ENCODE peak calls at places on chromosomes 13 and 19, in four cellular contexts. Y is heart right ventricle, W is body of pancreas, M is kidney epithelial cell. R is an unnamed sample.

GRCh38 chr19:4455742-4456565 is 1.6 kb downstream of the UBXN6 start:
- DNase-seq in Y (peak; percentile 75), W (peak; percentile 62), M (peak; percentile 77), R (peak; percentile 78)

GRCh38 chr13:35499131-35500051 is 22.9 kb upstream of the MAB21L1 start:
- DNase-seq in Y (no peak), W (no peak), M (no peak), R (no peak)

GRCh38 chr19:5083547-5083965 is 114.6 kb downstream of the KDM4B start:
- DNase-seq in Y (peak; percentile 29), W (no peak), M (no peak), R (peak; percentile 37)

GRCh38 chr13:92317066-92317465 is 909.5 kb upstream of the GPC6 start:
- DNase-seq in Y (no peak), W (no peak), M (no peak), R (no peak)

GRCh38 chr13:84607614-84608013 is 725.3 kb upstream of the SLITRK1 start:
- DNase-seq in Y (no peak), W (no peak), M (peak; percentile 21), R (no peak)

GRCh38 chr19:29547981-29548380 is 22.2 kb downstream of the VSTM2B start:
- DNase-seq in Y (no peak), W (no peak), M (no peak), R (no peak)

GRCh38 chr13:33206945-33207615 is 78.5 kb downstream of the STARD13 start:
- DNase-seq in Y (no peak), W (no peak), M (no peak), R (no peak)

GRCh38 chr13:75792526-75793187 is 156.5 kb downstream of the LMO7 start:
- DNase-seq in Y (no peak), W (peak; percentile 20), M (peak; percentile 32), R (no peak)

GRCh38 chr19:7868671-7869452 is 5.3 kb downstream of the PRR36 start:
- DNase-seq in Y (peak; percentile 53), W (peak; percentile 91), M (no peak), R (peak; percentile 58)

GRCh38 chr13:86757236-86757978 is 913.8 kb upstream of the SLITRK5 start:
- DNase-seq in Y (no peak), W (no peak), M (no peak), R (no peak)

GRCh38 chr13:51467730-51468129 is 14.9 kb upstream of the INTS6 start:
- DNase-seq in Y (no peak), W (peak; percentile 46), M (no peak), R (no peak)

GRCh38 chr13:60467098-60467497 is 70.1 kb downstream of the TDRD3 start:
- DNase-seq in Y (no peak), W (no peak), M (no peak), R (no peak)

GRCh38 chr19:48403606-48404005 is 10.1 kb downstream of the GRIN2D start:
- DNase-seq in Y (peak; percentile 69), W (peak; percentile 49), M (no peak), R (no peak)

GRCh38 chr19:44753932-44754742 is 5.6 kb downstream of the BCL3 start:
- DNase-seq in Y (peak; percentile 96), W (peak; percentile 95), M (no peak), R (peak; percentile 96)

GRCh38 chr13:71005919-71006318 is 861.1 kb downstream of the DACH1 start:
- DNase-seq in Y (no peak), W (no peak), M (no peak), R (no peak)

GRCh38 chr13:45441633-45442032 is 23.1 kb upstream of the COG3 start:
- DNase-seq in Y (no peak), W (no peak), M (peak; percentile 48), R (no peak)

GRCh38 chr13:23796546-23796945 is 92.7 kb downstream of the MIPEP start:
- DNase-seq in Y (no peak), W (no peak), M (peak; percentile 16), R (no peak)

GRCh38 chr19:47240996-47241918 is 10.3 kb upstream of the BBC3 start:
- DNase-seq in Y (peak; percentile 81), W (peak; percentile 96), M (no peak), R (peak; percentile 59)

GRCh38 chr13:37686501-37686900 is 87.9 kb upstream of the POSTN start:
- DNase-seq in Y (no peak), W (no peak), M (no peak), R (no peak)

GRCh38 chr19:41957161-41957837 is 1.8 kb downstream of the RABAC1 start:
- DNase-seq in Y (no peak), W (no peak), M (no peak), R (no peak)

GRCh38 chr19:32309711-32310390 is 35.6 kb upstream of the ZNF507 start:
- DNase-seq in Y (no peak), W (no peak), M (no peak), R (no peak)

GRCh38 chr19:371501-372160 is 27.0 kb upstream of the MIER2 start:
- DNase-seq in Y (no peak), W (no peak), M (no peak), R (no peak)

GRCh38 chr13:76912476-76912875 is 26.3 kb upstream of the KCTD12 start:
- DNase-seq in Y (no peak), W (no peak), M (no peak), R (no peak)

GRCh38 chr19:46862504-46862835 is 1.7 kb downstream of the ARHGAP35 start:
- DNase-seq in Y (no peak), W (no peak), M (no peak), R (no peak)

GRCh38 chr13:71879129-71879535 is 12.1 kb upstream of the DACH1 start:
- DNase-seq in Y (peak; percentile 11), W (peak; percentile 18), M (no peak), R (no peak)

GRCh38 chr13:96991072-96991471 is 3.2 kb downstream of the OXGR1 start:
- DNase-seq in Y (no peak), W (no peak), M (no peak), R (no peak)

GRCh38 chr19:45125975-45126493 is 33.1 kb downstream of the PPP1R37 start:
- DNase-seq in Y (peak; percentile 28), W (peak; percentile 81), M (no peak), R (peak; percentile 31)

GRCh38 chr19:50796128-50796633 is 6.0 kb downstream of the ACP4 start:
- DNase-seq in Y (no peak), W (no peak), M (no peak), R (no peak)

GRCh38 chr13:82803341-82803740 is 1078.9 kb downstream of the SLITRK1 start:
- DNase-seq in Y (no peak), W (no peak), M (no peak), R (no peak)

GRCh38 chr19:32165176-32165575 is 180.2 kb upstream of the ZNF507 start:
- DNase-seq in Y (no peak), W (no peak), M (no peak), R (no peak)

GRCh38 chr19:40365613-40366401 is 17.3 kb downstream of the PLD3 start:
- DNase-seq in Y (peak; percentile 51), W (peak; percentile 49), M (no peak), R (peak; percentile 58)

DNA sequence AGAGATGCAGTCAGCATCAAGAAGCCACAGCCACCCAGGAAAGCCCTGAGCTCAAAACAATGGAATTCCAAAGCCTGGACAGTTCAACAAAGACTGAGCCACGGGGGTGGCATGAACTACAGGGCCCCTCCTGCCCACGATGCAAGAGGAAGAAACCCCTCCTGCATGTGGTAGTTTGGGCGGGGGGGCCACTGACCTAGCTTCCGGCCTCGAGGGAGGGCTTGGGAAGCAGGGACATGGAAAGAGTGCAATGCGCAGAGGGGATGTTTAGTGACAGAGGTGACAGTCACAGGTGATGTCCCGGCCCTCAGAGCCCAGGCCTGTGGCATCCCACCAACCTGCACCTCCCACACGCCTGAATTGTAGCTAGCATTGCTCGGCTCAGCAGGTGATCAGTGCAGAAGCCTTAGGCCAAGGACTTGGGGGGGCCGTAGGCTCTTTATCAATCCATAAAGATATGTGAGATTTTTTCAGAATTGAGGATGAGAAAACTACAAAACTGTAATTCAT is 318.8 kb downstream of the TEX29 start:
- DNase-seq in Y (no peak), W (no peak), M (no peak), R (no peak)
- H3K27me3 ChIP-seq in Y (peaks cover 6% of the 10 kb centered on the region), W (no peaks in the 10 kb centered on the region), M (no peaks in the 10 kb centered on the region), R (peaks cover 76% of the 10 kb centered on the region)

GRCh38 chr19:18854982-18855381 is 23.2 kb downstream of the UPF1 start:
- DNase-seq in Y (no peak), W (no peak), M (no peak), R (no peak)

GRCh38 chr19:18857223-18857622 is 25.5 kb downstream of the UPF1 start:
- DNase-seq in Y (no peak), W (no peak), M (no peak), R (no peak)

GRCh38 chr19:18858906-18859646 is 27.3 kb downstream of the UPF1 start:
- DNase-seq in Y (no peak), W (no peak), M (no peak), R (no peak)

GRCh38 chr19:18855647-18856384 is 24.1 kb downstream of the UPF1 start:
- DNase-seq in Y (no peak), W (no peak), M (no peak), R (no peak)

GRCh38 chr19:18856385-18857126 is 24.8 kb downstream of the UPF1 start:
- DNase-seq in Y (no peak), W (no peak), M (no peak), R (no peak)
- TF ChIP-seq CTCF in Y (no peak), W (no peak), M (peak; percentile 47), R (no peak)

DNA sequence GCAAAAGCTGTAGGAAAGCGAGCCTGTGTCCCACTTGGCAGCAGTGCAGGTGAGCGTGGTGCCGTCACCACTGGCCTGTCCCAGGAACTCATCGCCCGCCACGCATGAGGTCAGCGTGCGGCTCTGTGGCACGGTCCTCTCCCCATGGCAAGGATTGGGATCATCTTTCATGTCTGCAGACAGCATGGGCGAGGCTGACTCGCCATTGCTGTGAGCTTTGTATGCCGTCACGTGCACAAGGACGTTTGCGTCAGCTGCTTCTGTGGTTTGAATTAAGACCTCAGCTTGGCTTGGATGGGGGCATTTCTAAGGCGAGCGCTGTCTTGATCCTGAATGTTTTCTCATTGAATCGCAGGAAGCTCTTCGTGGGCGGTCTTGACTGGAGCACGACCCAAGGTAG is 9.8 kb downstream of the DAZAP1 start:
- DNase-seq in Y (no peak), W (peak; percentile 47), M (no peak), R (no peak)
- H3K4me3 ChIP-seq in Y (no peak overlapping the region), W (no peak overlapping the region), M (no peak overlapping the region), R (no peak overlapping the region)

GRCh38 chr19:2045501-2046045 is 5.5 kb downstream of the MKNK2 start:
- DNase-seq in Y (no peak), W (peak; percentile 94), M (no peak), R (no peak)

GRCh38 chr19:2048104-2048958 is 2.7 kb downstream of the MKNK2 start:
- DNase-seq in Y (no peak), W (peak; percentile 46), M (no peak), R (no peak)

GRCh38 chr19:2046046-2046907 is 4.8 kb downstream of the MKNK2 start:
- DNase-seq in Y (no peak), W (peak; percentile 42), M (no peak), R (no peak)

GRCh38 chr19:2047449-2048103 is 3.5 kb downstream of the MKNK2 start:
- DNase-seq in Y (no peak), W (peak; percentile 95), M (no peak), R (no peak)

DNA sequence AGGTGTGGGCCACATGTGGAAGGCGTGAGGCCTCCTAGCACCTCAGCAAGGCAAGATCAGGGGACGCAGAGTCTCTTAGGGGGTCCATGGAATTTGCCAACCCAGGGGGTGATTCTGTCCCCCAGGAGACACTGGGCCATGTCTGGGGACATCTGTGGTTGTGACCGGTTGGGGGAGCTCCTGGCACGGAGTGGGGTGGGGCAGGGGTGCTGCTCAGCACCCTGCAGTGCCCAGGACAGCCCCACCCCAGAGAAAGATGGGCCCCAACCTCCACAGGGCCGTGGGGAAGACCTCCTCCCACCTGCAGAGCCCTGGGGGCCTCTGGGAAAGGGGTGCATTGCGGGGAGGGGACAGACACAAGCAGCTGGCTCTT is 4.0 kb downstream of the MKNK2 start:
- DNase-seq in Y (no peak), W (no peak), M (no peak), R (no peak)
- H3K27me3 ChIP-seq in Y (no peaks in the 10 kb centered on the region), W (no peaks in the 10 kb centered on the region), M (no peaks in the 10 kb centered on the region), R (no peaks in the 10 kb centered on the region)

GRCh38 chr19:11361037-11361770 is 6.0 kb downstream of the PLPPR2 start:
- DNase-seq in Y (no peak), W (peak; percentile 79), M (no peak), R (no peak)
- TF ChIP-seq CTCF in Y (no peak), W (no peak), M (no peak), R (no peak)